ENCODE peak calls at places on chromosomes 6 and 20, in five cellular contexts. O is GM06990, I is adrenal gland, U is choroid plexus epithelial cell, D is cardiac fibroblast. G is an unnamed sample.

GRCh38 chr6:143110996-143111395 is 50.3 kb downstream of the AIG1 start:
- DNase-seq in O (no peak), I (no peak), U (no peak), D (no peak), G (no peak)

GRCh38 chr20:59084041-59084841 is 41.7 kb upstream of the PRELID3B start:
- DNase-seq in O (no peak), I (no peak), U (no peak), D (no peak), G (no peak)

GRCh38 chr6:48563426-48563825 is 452.4 kb upstream of the PTCHD4 start:
- DNase-seq in O (no peak), I (no peak), U (no peak), D (no peak), G (no peak)

GRCh38 chr20:53773792-53774371 is 180.2 kb upstream of the ZNF217 start:
- DNase-seq in O (no peak), I (no peak), U (peak), D (peak), G (no peak)

GRCh38 chr20:58389324-58389967 is 417 bp downstream of the VAPB start:
- DNase-seq in O (no peak), I (no peak), U (peak), D (peak), G (peak)

GRCh38 chr20:4112490-4113420 is 97.4 kb upstream of the RNF24 start:
- DNase-seq in O (peak), I (no peak), U (peak), D (peak), G (peak)

GRCh38 chr20:12970372-12970821 is 38.4 kb upstream of the SPTLC3 start:
- DNase-seq in O (no peak), I (peak), U (peak), D (peak), G (peak)

GRCh38 chr6:133286765-133287164 is 45.6 kb downstream of the EYA4 start:
- DNase-seq in O (no peak), I (no peak), U (peak), D (peak), G (peak)

GRCh38 chr6:80742481-80742880 is 636.0 kb downstream of the BCKDHB start:
- DNase-seq in O (no peak), I (no peak), U (peak), D (peak), G (no peak)

GRCh38 chr6:27141013-27141412 is 106.5 kb upstream of the PRSS16 start:
- DNase-seq in O (no peak), I (no peak), U (no peak), D (no peak), G (no peak)

GRCh38 chr6:162416845-162417537 is 310.6 kb downstream of the PRKN start:
- DNase-seq in O (no peak), I (no peak), U (no peak), D (no peak), G (no peak)
- TF ChIP-seq CTCF in O (no peak), I (no peak), U (no peak), D (no peak), G (no peak)

GRCh38 chr6:144215932-144216667 is 65.8 kb downstream of the STX11 start:
- DNase-seq in O (peak), I (peak), U (peak), D (peak), G (peak)
- TF ChIP-seq CTCF in O (peak), I (peak), U (peak), D (peak), G (peak)

DNA sequence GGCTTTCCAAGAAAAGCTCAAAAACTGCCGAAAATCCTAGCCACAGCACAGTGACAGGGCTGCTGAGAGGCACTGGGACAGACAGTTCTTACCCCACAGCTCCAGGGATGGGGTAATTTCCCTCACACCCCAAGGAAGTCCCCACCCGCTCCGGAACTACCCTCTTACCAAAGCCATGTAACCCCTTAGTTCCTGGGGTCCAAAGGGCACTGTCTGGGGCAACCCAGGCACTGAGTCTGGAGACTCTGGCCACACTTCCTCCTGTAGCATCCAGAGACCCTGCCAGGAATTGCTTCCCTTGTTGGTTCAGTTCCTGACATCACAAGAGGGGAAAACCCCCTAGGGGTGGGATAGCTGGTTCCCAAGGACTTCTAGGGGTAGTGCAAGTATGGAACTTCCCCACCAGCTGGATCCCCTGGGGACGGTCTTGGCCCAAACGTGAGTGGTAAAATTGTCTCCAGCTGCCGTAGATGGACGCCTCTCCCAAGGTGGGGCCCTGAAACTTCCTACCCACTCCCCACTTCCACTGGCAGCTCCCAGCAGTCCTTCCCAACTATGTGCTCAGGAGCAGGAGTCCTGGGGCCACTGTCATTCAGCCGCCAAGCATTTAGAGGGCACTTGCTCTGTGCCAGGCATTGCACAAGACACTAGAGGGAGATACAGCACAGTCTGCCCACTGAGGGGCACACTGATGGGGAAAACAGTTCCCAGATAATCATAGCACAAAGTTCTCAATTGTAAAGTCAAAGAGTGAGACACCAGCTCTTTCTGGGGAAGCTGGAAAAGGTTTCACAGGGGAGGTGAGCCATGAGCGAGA is 17.3 kb upstream of the HCK start:
- DNase-seq in O (no peak), I (no peak), U (no peak), D (no peak), G (no peak)
- TF ChIP-seq CTCF in O (peak), I (no peak), U (peak), D (no peak), G (peak)

GRCh38 chr20:36575066-36575743 is 1.8 kb downstream of the TGIF2 start:
- DNase-seq in O (no peak), I (peak), U (peak), D (peak), G (peak)
- TF ChIP-seq CTCF in O (peak), I (no peak), U (no peak), D (no peak), G (no peak)

GRCh38 chr6:73309534-73309783 is 44.6 kb downstream of the DPPA5 start:
- DNase-seq in O (no peak), I (no peak), U (no peak), D (no peak), G (no peak)

GRCh38 chr6:73314577-73315492 is 39.2 kb downstream of the DPPA5 start:
- DNase-seq in O (no peak), I (no peak), U (no peak), D (no peak), G (no peak)

GRCh38 chr6:73308712-73309533 is 45.2 kb downstream of the DPPA5 start:
- DNase-seq in O (no peak), I (no peak), U (peak), D (peak), G (no peak)

GRCh38 chr6:73309784-73310502 is 44.1 kb downstream of the DPPA5 start:
- DNase-seq in O (peak), I (peak), U (peak), D (peak), G (peak)
- TF ChIP-seq CTCF in O (peak), I (no peak), U (peak), D (peak), G (peak)

GRCh38 chr20:50789968-50790650 is 4.8 kb upstream of the BCAS4 start:
- DNase-seq in O (no peak), I (no peak), U (no peak), D (no peak), G (no peak)

GRCh38 chr20:50788868-50789125 is 6.1 kb upstream of the BCAS4 start:
- DNase-seq in O (no peak), I (no peak), U (peak), D (no peak), G (no peak)

GRCh38 chr20:50786703-50787102 is 8.2 kb upstream of the BCAS4 start:
- DNase-seq in O (no peak), I (no peak), U (no peak), D (no peak), G (no peak)

GRCh38 chr20:50787181-50787580 is 7.7 kb upstream of the BCAS4 start:
- DNase-seq in O (no peak), I (no peak), U (no peak), D (no peak), G (no peak)

GRCh38 chr20:50788045-50788867 is 6.6 kb upstream of the BCAS4 start:
- DNase-seq in O (no peak), I (no peak), U (peak), D (peak), G (no peak)
- TF ChIP-seq CTCF in O (no peak), I (peak), U (peak), D (peak), G (no peak)

GRCh38 chr20:6384368-6384767 is 261.5 kb upstream of the FERMT1 start:
- DNase-seq in O (no peak), I (no peak), U (peak), D (no peak), G (no peak)

GRCh38 chr20:6384956-6385355 is 262.1 kb upstream of the FERMT1 start:
- DNase-seq in O (no peak), I (no peak), U (no peak), D (no peak), G (no peak)

DNA sequence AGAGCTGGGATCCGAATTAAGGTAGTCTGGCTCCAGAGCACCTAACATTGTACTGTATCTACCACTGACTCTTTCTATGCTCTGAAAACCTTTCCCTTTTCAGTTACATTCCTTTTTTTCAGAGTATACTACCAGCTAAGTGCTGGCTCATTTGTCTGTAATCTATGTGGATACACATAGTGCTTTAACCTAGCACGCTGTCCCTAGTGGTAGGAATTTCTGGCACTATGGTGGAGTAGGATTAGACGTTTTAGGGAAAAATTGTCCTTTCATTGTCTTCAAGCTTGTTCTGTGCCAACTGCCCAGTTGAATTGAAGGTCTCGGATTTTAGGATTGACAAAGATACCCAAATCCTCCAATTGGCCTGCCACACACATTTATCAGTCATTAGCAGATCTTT is 259.1 kb upstream of the FERMT1 start:
- DNase-seq in O (no peak), I (no peak), U (peak), D (peak), G (no peak)
- TF ChIP-seq CTCF in O (no peak), I (peak), U (peak), D (peak), G (no peak)

GRCh38 chr6:15444881-15445280 is 199.0 kb downstream of the JARID2 start:
- DNase-seq in O (no peak), I (no peak), U (no peak), D (no peak), G (no peak)
- TF ChIP-seq CTCF in O (no peak), I (no peak), U (no peak), D (no peak), G (no peak)